ENCODE peak calls at places on chromosomes 5 and 9, in seven cellular contexts. V, J, B, H, A, D and K are unnamed samples.

GRCh38 chr9:38157711-38158110 is 88.7 kb upstream of the SHB start:
- DNase-seq in J (no peak), A (no peak), B (no peak), D (no peak), V (no peak), H (no peak), K (no peak)

GRCh38 chr5:164204338-164204946 is 699.0 kb downstream of the MAT2B start:
- DNase-seq in B (no peak), H (no peak), A (no peak), J (no peak), V (no peak), D (no peak), K (peak; percentile 84)

GRCh38 chr9:69609156-69609555 is 63.0 kb downstream of the APBA1 start:
- DNase-seq in A (no peak), V (no peak), D (no peak), B (no peak), H (no peak), J (no peak), K (no peak)

GRCh38 chr5:138620661-138621224 is 45.5 kb upstream of the HSPA9 start:
- DNase-seq in A (no peak), J (no peak), B (no peak), D (no peak), V (no peak), H (no peak), K (no peak)

GRCh38 chr5:156523607-156524006 is 196.6 kb downstream of the SGCD start:
- DNase-seq in B (no peak), V (no peak), A (no peak), D (no peak), J (no peak), H (no peak), K (no peak)

GRCh38 chr5:14429614-14430013 is 152.0 kb upstream of the OTULINL start:
- DNase-seq in V (no peak), B (no peak), J (no peak), D (no peak), A (no peak), H (no peak), K (no peak)

GRCh38 chr5:54709096-54709495 is 191.5 kb downstream of the SNX18 start:
- DNase-seq in A (no peak), B (no peak), V (no peak), D (no peak), J (no peak), H (no peak), K (no peak)

GRCh38 chr9:78013924-78014323 is 17.7 kb downstream of the GNAQ start:
- DNase-seq in V (no peak), D (no peak), J (no peak), A (no peak), B (no peak), H (no peak), K (peak; percentile 39)

GRCh38 chr5:134965271-134965825 is 2.4 kb upstream of the CATSPER3 start:
- DNase-seq in A (no peak), V (no peak), J (no peak), B (no peak), H (no peak), D (no peak), K (no peak)

GRCh38 chr5:36079200-36079761 is 12.6 kb upstream of the UGT3A2 start:
- DNase-seq in A (no peak), D (no peak), B (peak; percentile 44), J (peak; percentile 9), H (no peak), V (peak; percentile 68), K (peak; percentile 27)

GRCh38 chr5:96492654-96493053 is 59.6 kb upstream of the PCSK1 start:
- DNase-seq in D (no peak), V (no peak), A (no peak), H (no peak), B (no peak), J (no peak), K (no peak)